ENCODE peak calls at places on chromosomes 16 and 17, in ten cellular contexts. B, O, D, G, C, E, T, A, Y and U are unnamed samples.

GRCh38 chr17:20092973-20093626 is 83.9 kb downstream of the SPECC1 start:
- DNase-seq in B (no peak), O (no peak), D (no peak), G (no peak), C (no peak), E (no peak), T (no peak), A (no peak), Y (no peak), U (no peak)

GRCh38 chr17:72566671-72567484 is 446.1 kb downstream of the SOX9 start:
- DNase-seq in B (peak), O (no peak), D (peak), G (no peak), C (no peak), E (peak), T (no peak), A (no peak), Y (no peak), U (no peak)

GRCh38 chr17:6455321-6455705 is 11.1 kb downstream of the PIMREG start:
- DNase-seq in B (peak), O (no peak), D (no peak), G (no peak), C (peak), E (peak), T (no peak), A (no peak), Y (no peak), U (peak)

GRCh38 chr16:71555230-71555891 is 21.5 kb downstream of the TAT start:
- DNase-seq in B (no peak), O (no peak), D (no peak), G (no peak), C (no peak), E (no peak), T (no peak), A (no peak), Y (no peak), U (no peak)

GRCh38 chr17:6912110-6913051 is 80.9 kb upstream of the TEKT1 start:
- DNase-seq in B (no peak), O (no peak), D (no peak), G (no peak), C (no peak), E (no peak), T (no peak), A (no peak), Y (no peak), U (no peak)

GRCh38 chr16:84166796-84167695 is 19.8 kb downstream of the TAF1C start:
- DNase-seq in B (no peak), O (no peak), D (no peak), G (no peak), C (no peak), E (peak), T (no peak), A (no peak), Y (no peak), U (no peak)

GRCh38 chr16:80583466-80583865 is 42.7 kb downstream of the DYNLRB2 start:
- DNase-seq in B (peak), O (peak), D (no peak), G (no peak), C (peak), E (no peak), T (no peak), A (peak), Y (no peak), U (peak)

GRCh38 chr17:19727466-19728113 is 11.2 kb upstream of the SLC47A2 start:
- DNase-seq in B (no peak), O (peak), D (no peak), G (peak), C (peak), E (no peak), T (no peak), A (peak), Y (peak), U (peak)

GRCh38 chr17:76900723-76901122 is 32.5 kb downstream of the MGAT5B start:
- DNase-seq in B (no peak), O (no peak), D (no peak), G (no peak), C (no peak), E (no peak), T (no peak), A (no peak), Y (no peak), U (no peak)

GRCh38 chr16:25219070-25219737 is 2.5 kb downstream of the AQP8 start:
- DNase-seq in B (no peak), O (no peak), D (peak), G (no peak), C (no peak), E (no peak), T (no peak), A (no peak), Y (no peak), U (no peak)

GRCh38 chr16:60271382-60272180 is 1537.5 kb upstream of the GOT2 start:
- DNase-seq in B (no peak), O (no peak), D (no peak), G (no peak), C (no peak), E (no peak), T (no peak), A (no peak), Y (no peak), U (no peak)

GRCh38 chr16:68574479-68574878 is 35.4 kb downstream of the ZFP90 start:
- DNase-seq in B (no peak), O (no peak), D (no peak), G (no peak), C (no peak), E (no peak), T (no peak), A (no peak), Y (no peak), U (no peak)

GRCh38 chr17:29347831-29348281 is 42.3 kb upstream of the TAOK1 start:
- DNase-seq in B (no peak), O (peak), D (no peak), G (no peak), C (peak), E (no peak), T (no peak), A (no peak), Y (peak), U (peak)

GRCh38 chr17:73546770-73547345 is 97.4 kb downstream of the SDK2 start:
- DNase-seq in B (peak), O (no peak), D (peak), G (no peak), C (peak), E (peak), T (no peak), A (no peak), Y (peak), U (peak)

GRCh38 chr17:64355536-64356303 is 34.9 kb downstream of the PECAM1 start:
- DNase-seq in B (no peak), O (no peak), D (no peak), G (no peak), C (peak), E (no peak), T (no peak), A (no peak), Y (no peak), U (peak)

GRCh38 chr17:15502315-15503112 is 35.1 kb upstream of the CDRT4 start:
- DNase-seq in B (no peak), O (peak), D (peak), G (peak), C (peak), E (peak), T (peak), A (peak), Y (peak), U (peak)

GRCh38 chr17:17439971-17440843 is 36.6 kb upstream of the MED9 start:
- DNase-seq in B (peak), O (peak), D (peak), G (no peak), C (peak), E (peak), T (no peak), A (peak), Y (no peak), U (peak)

GRCh38 chr16:85947511-85948509 is 48.8 kb downstream of the IRF8 start:
- DNase-seq in B (peak), O (no peak), D (no peak), G (no peak), C (no peak), E (no peak), T (no peak), A (no peak), Y (no peak), U (no peak)

GRCh38 chr16:55842369-55843104 is 9.6 kb upstream of the CES1 start:
- DNase-seq in B (peak), O (peak), D (peak), G (no peak), C (peak), E (no peak), T (no peak), A (peak), Y (no peak), U (peak)

GRCh38 chr17:80254396-80255241 is 6.0 kb upstream of the RNF213 start:
- DNase-seq in B (peak), O (peak), D (peak), G (no peak), C (peak), E (no peak), T (no peak), A (no peak), Y (peak), U (peak)

GRCh38 chr16:79437764-79438728 is 162.5 kb downstream of the MAF start:
- DNase-seq in B (no peak), O (peak), D (no peak), G (no peak), C (no peak), E (no peak), T (no peak), A (no peak), Y (peak), U (no peak)

GRCh38 chr16:48535369-48535787 is 74.6 kb downstream of the N4BP1 start:
- DNase-seq in B (no peak), O (no peak), D (no peak), G (no peak), C (no peak), E (no peak), T (no peak), A (no peak), Y (no peak), U (no peak)

GRCh38 chr17:38463451-38463858 is 35.2 kb downstream of the ARHGAP23 start:
- DNase-seq in B (no peak), O (no peak), D (no peak), G (peak), C (no peak), E (no peak), T (no peak), A (peak), Y (no peak), U (peak)

GRCh38 chr17:2412561-2413021 is 11.7 kb upstream of the MNT start:
- DNase-seq in B (no peak), O (peak), D (no peak), G (no peak), C (no peak), E (no peak), T (no peak), A (no peak), Y (no peak), U (peak)

GRCh38 chr16:58049697-58050185 is 24.2 kb downstream of the MMP15 start:
- DNase-seq in B (no peak), O (no peak), D (no peak), G (no peak), C (no peak), E (peak), T (no peak), A (no peak), Y (no peak), U (no peak)

GRCh38 chr16:58225965-58226602 is 28.2 kb upstream of the CSNK2A2 start:
- DNase-seq in B (no peak), O (no peak), D (no peak), G (no peak), C (no peak), E (no peak), T (no peak), A (no peak), Y (no peak), U (no peak)

GRCh38 chr16:69865701-69866100 is 85.4 kb upstream of the CLEC18A start:
- DNase-seq in B (no peak), O (peak), D (peak), G (no peak), C (peak), E (no peak), T (no peak), A (peak), Y (no peak), U (peak)

GRCh38 chr17:2683912-2684311 is 27.7 kb downstream of the CLUH start:
- DNase-seq in B (no peak), O (peak), D (no peak), G (no peak), C (no peak), E (no peak), T (no peak), A (no peak), Y (no peak), U (peak)

GRCh38 chr16:80576343-80576912 is 35.6 kb downstream of the DYNLRB2 start:
- DNase-seq in B (no peak), O (no peak), D (no peak), G (no peak), C (no peak), E (no peak), T (no peak), A (no peak), Y (no peak), U (no peak)

GRCh38 chr16:82990155-82990554 is 363.4 kb downstream of the CDH13 start:
- DNase-seq in B (no peak), O (peak), D (no peak), G (no peak), C (peak), E (no peak), T (no peak), A (no peak), Y (no peak), U (peak)

GRCh38 chr17:50689251-50689650 is 18.5 kb downstream of the ANKRD40 start:
- DNase-seq in B (no peak), O (peak), D (no peak), G (no peak), C (peak), E (no peak), T (no peak), A (no peak), Y (no peak), U (peak)

GRCh38 chr16:80167657-80168056 is 373.1 kb upstream of the DYNLRB2 start:
- DNase-seq in B (no peak), O (no peak), D (no peak), G (no peak), C (no peak), E (no peak), T (no peak), A (no peak), Y (no peak), U (no peak)

GRCh38 chr17:71378036-71378435 is 742.8 kb upstream of the SOX9 start:
- DNase-seq in B (no peak), O (no peak), D (no peak), G (no peak), C (no peak), E (no peak), T (peak), A (no peak), Y (no peak), U (no peak)

GRCh38 chr17:81479175-81479574 is 33.4 kb downstream of the ACTG1 start:
- DNase-seq in B (no peak), O (no peak), D (no peak), G (no peak), C (no peak), E (no peak), T (no peak), A (no peak), Y (no peak), U (peak)

GRCh38 chr17:49959183-49959935 is 9.6 kb upstream of the DLX4 start:
- DNase-seq in B (no peak), O (no peak), D (no peak), G (no peak), C (no peak), E (no peak), T (no peak), A (no peak), Y (no peak), U (peak)

GRCh38 chr16:85465328-85466307 is 147.5 kb upstream of the GSE1 start:
- DNase-seq in B (no peak), O (peak), D (peak), G (no peak), C (peak), E (no peak), T (no peak), A (peak), Y (peak), U (peak)

GRCh38 chr16:13552062-13552959 is 367.6 kb upstream of the ERCC4 start:
- DNase-seq in B (no peak), O (no peak), D (no peak), G (no peak), C (no peak), E (no peak), T (peak), A (no peak), Y (no peak), U (no peak)

GRCh38 chr16:56869513-56870270 is 4.7 kb downstream of the SLC12A3 start:
- DNase-seq in B (peak), O (no peak), D (peak), G (no peak), C (peak), E (no peak), T (no peak), A (no peak), Y (no peak), U (no peak)

GRCh38 chr17:282912-283882 is 69.4 kb downstream of the RPH3AL start:
- DNase-seq in B (no peak), O (no peak), D (no peak), G (no peak), C (no peak), E (peak), T (no peak), A (no peak), Y (no peak), U (no peak)

GRCh38 chr16:175145-175949 is 1.1 kb upstream of the HBA1 start:
- DNase-seq in B (no peak), O (no peak), D (no peak), G (no peak), C (no peak), E (no peak), T (no peak), A (no peak), Y (no peak), U (no peak)

DNA sequence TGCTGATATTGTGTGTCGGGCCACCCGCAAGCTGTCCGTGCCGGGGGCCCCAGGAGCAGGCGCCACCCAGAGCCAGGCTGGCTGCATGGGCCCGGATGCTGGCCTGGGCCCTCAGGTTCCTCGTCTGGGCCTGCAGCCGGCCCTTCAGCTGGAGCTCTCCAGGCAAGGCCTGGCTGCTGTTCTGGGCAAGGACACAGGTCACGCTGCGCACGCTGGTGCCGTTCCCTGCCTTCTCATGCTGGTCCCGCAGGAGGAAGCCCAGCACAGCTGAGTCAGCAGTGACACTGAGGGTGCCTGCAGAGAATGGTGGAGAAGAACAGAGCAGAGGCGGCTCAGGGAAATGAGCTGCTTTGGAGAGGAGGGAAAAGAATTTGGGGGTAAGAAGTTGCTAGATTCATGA is 79.9 kb downstream of the RMI2 start:
- DNase-seq in B (no peak), O (no peak), D (no peak), G (no peak), C (no peak), E (no peak), T (no peak), A (no peak), Y (no peak), U (no peak)
- TF ChIP-seq CTCF in B (no peak), O (no peak), D (no peak), G (no peak), C (no peak), E (no peak), T (no peak), A (no peak), Y (no peak), U (no peak)

GRCh38 chr17:58244958-58245357 is 6.6 kb downstream of the LPO start:
- DNase-seq in B (no peak), O (no peak), D (no peak), G (no peak), C (no peak), E (no peak), T (no peak), A (no peak), Y (no peak), U (no peak)

GRCh38 chr17:58245428-58246103 is 7.2 kb downstream of the LPO start:
- DNase-seq in B (no peak), O (no peak), D (peak), G (no peak), C (peak), E (no peak), T (peak), A (no peak), Y (no peak), U (peak)

GRCh38 chr17:58247511-58248363 is 9.4 kb downstream of the LPO start:
- DNase-seq in B (no peak), O (no peak), D (no peak), G (no peak), C (no peak), E (no peak), T (peak), A (no peak), Y (no peak), U (no peak)

GRCh38 chr17:58248955-58249269 is 10.5 kb downstream of the LPO start:
- DNase-seq in B (no peak), O (no peak), D (no peak), G (no peak), C (no peak), E (no peak), T (no peak), A (no peak), Y (no peak), U (no peak)

DNA sequence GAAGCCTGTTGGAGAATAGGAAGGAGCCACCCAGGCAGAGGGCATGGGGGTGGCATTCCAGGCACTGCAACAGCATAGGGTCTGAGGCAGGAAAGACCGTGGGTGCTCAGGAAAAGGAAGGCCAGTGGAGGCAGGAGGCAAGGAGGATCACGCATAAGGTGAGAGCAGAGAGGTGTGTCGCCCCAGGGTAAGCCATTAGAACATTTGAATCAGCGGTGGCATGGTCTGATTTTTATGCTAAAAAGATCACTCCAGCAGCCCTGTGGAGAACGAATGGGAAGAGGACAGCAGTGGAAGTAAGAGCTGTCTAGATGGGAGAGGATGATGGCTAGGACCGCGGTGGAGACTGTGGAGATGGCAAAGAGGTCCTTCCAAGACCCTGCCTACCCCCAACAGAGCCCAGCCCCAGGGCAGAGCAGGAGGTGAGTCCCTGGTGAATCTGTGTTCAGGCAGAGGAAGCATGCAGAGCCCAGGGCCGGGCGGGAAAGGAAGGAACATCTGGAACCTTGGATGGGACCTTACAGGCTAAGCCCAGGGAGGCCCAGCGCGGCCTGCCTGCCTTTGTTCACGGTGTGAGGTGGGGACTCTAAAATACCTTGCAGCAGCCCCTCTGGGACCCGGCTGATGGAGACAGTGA is 7.8 kb downstream of the LPO start:
- DNase-seq in B (no peak), O (no peak), D (no peak), G (no peak), C (no peak), E (no peak), T (peak), A (no peak), Y (no peak), U (no peak)
- H3K4me3 ChIP-seq in B (no peak), O (no peak), D (no peak), G (no peak), C (no peak), E (no peak), T (no peak), A (no peak), Y (no peak), U (no peak)

DNA sequence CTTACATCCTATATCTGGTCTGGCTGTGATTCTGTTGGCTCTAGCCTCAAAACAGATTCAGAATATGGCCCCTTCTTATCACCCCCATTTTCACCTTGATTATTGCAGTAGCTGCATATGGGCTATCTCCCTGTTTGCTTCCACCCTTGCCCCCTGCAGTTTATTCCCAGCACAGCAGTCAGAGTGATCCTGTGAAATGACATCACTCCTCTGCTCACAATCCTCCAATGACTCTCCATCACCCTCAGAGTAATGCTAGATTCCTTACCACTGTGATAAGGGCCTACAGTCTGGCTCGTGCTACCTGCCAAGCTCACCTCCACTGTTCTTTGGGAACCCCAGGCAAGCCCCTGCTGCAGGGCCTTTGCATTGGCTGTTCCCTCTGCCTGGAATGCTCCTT is 92.5 kb downstream of the ASIC2 start:
- DNase-seq in B (no peak), O (no peak), D (no peak), G (no peak), C (peak), E (no peak), T (no peak), A (no peak), Y (no peak), U (peak)
- TF ChIP-seq CTCF in B (no peak), O (no peak), D (no peak), G (no peak), C (peak), E (no peak), T (no peak), A (no peak), Y (no peak), U (no peak)

GRCh38 chr17:40535438-40535837 is 29.8 kb downstream of the CCR7 start:
- DNase-seq in B (no peak), O (no peak), D (no peak), G (no peak), C (no peak), E (no peak), T (no peak), A (no peak), Y (no peak), U (no peak)

GRCh38 chr17:40534431-40535189 is 30.7 kb downstream of the CCR7 start:
- DNase-seq in B (no peak), O (no peak), D (no peak), G (no peak), C (peak), E (peak), T (no peak), A (no peak), Y (no peak), U (peak)

GRCh38 chr17:40535924-40536717 is 29.2 kb downstream of the CCR7 start:
- DNase-seq in B (no peak), O (no peak), D (no peak), G (no peak), C (no peak), E (peak), T (no peak), A (peak), Y (no peak), U (no peak)

GRCh38 chr17:40532520-40533253 is 31.3 kb upstream of the TNS4 start:
- DNase-seq in B (no peak), O (no peak), D (no peak), G (peak), C (peak), E (peak), T (no peak), A (no peak), Y (no peak), U (no peak)

GRCh38 chr17:40533896-40534295 is 31.4 kb downstream of the CCR7 start:
- DNase-seq in B (no peak), O (no peak), D (no peak), G (no peak), C (peak), E (peak), T (no peak), A (no peak), Y (no peak), U (peak)
- H3K4me3 ChIP-seq in B (no peak), O (no peak), D (no peak), G (no peak), C (no peak), E (no peak), T (no peak), A (no peak), Y (no peak), U (no peak)